ENCODE peak calls at places on chromosomes 2 and 18, in ten cellular contexts. A, F, I, Q, Z, P, V, T, C and D are unnamed samples.

GRCh38 chr2:10934979-10935350 is 23.2 kb downstream of the KCNF1 start:
- DNase-seq in A (no peak), F (no peak), I (no peak), Q (no peak), Z (no peak), P (peak), V (no peak), T (no peak), C (no peak), D (no peak)

GRCh38 chr18:9578306-9578705 is 36.1 kb downstream of the PPP4R1 start:
- DNase-seq in A (no peak), F (no peak), I (no peak), Q (no peak), Z (no peak), P (no peak), V (no peak), T (no peak), C (no peak), D (no peak)

GRCh38 chr2:241129086-241129871 is 20.0 kb downstream of the PASK start:
- DNase-seq in A (no peak), F (no peak), I (no peak), Q (no peak), Z (no peak), P (no peak), V (no peak), T (no peak), C (no peak), D (no peak)

GRCh38 chr2:128580988-128581848 is 262.6 kb upstream of the HS6ST1 start:
- DNase-seq in A (no peak), F (no peak), I (no peak), Q (no peak), Z (no peak), P (no peak), V (no peak), T (peak), C (no peak), D (no peak)

GRCh38 chr2:43174368-43175186 is 51.8 kb downstream of the ZFP36L2 start:
- DNase-seq in A (no peak), F (no peak), I (no peak), Q (no peak), Z (peak), P (no peak), V (no peak), T (no peak), C (no peak), D (no peak)

GRCh38 chr18:64409511-64409910 is 260.6 kb upstream of the LINC00305 start:
- DNase-seq in A (no peak), F (no peak), I (no peak), Q (peak), Z (no peak), P (no peak), V (no peak), T (no peak), C (no peak), D (no peak)

GRCh38 chr18:8839285-8839684 is 133.9 kb downstream of the MTCL1 start:
- DNase-seq in A (peak), F (peak), I (no peak), Q (no peak), Z (no peak), P (no peak), V (no peak), T (no peak), C (no peak), D (no peak)

GRCh38 chr2:98909381-98910211 is 26.4 kb downstream of the CRACDL start:
- DNase-seq in A (peak), F (no peak), I (peak), Q (peak), Z (no peak), P (peak), V (peak), T (peak), C (no peak), D (peak)

GRCh38 chr2:45856391-45857055 is 205.0 kb downstream of the PRKCE start:
- DNase-seq in A (no peak), F (no peak), I (no peak), Q (no peak), Z (no peak), P (no peak), V (no peak), T (no peak), C (no peak), D (no peak)

GRCh38 chr2:232348936-232349335 is 29.6 kb upstream of the ALPP start:
- DNase-seq in A (no peak), F (no peak), I (no peak), Q (no peak), Z (no peak), P (peak), V (no peak), T (no peak), C (no peak), D (no peak)

GRCh38 chr2:68320118-68320641 is 431 bp upstream of the CNRIP1 start:
- DNase-seq in A (peak), F (peak), I (no peak), Q (no peak), Z (no peak), P (peak), V (no peak), T (no peak), C (no peak), D (no peak)

GRCh38 chr18:60070631-60071030 is 170.8 kb downstream of the PMAIP1 start:
- DNase-seq in A (peak), F (no peak), I (no peak), Q (peak), Z (no peak), P (no peak), V (no peak), T (no peak), C (no peak), D (no peak)

GRCh38 chr18:61738042-61738441 is 154.8 kb downstream of the RNF152 start:
- DNase-seq in A (no peak), F (no peak), I (no peak), Q (no peak), Z (no peak), P (no peak), V (no peak), T (no peak), C (no peak), D (no peak)

GRCh38 chr2:240245706-240246105 is 105.2 kb upstream of the OTOS start:
- DNase-seq in A (no peak), F (no peak), I (no peak), Q (no peak), Z (no peak), P (no peak), V (peak), T (peak), C (no peak), D (no peak)

GRCh38 chr2:219344756-219345458 is 12.4 kb upstream of the RESP18 start:
- DNase-seq in A (peak), F (peak), I (no peak), Q (peak), Z (no peak), P (peak), V (no peak), T (peak), C (peak), D (no peak)

GRCh38 chr2:207770602-207771404 is 1.1 kb upstream of the FZD5 start:
- DNase-seq in A (no peak), F (peak), I (no peak), Q (no peak), Z (no peak), P (no peak), V (no peak), T (no peak), C (no peak), D (no peak)

GRCh38 chr2:72630767-72631166 is 195.1 kb downstream of the EXOC6B start:
- DNase-seq in A (no peak), F (no peak), I (no peak), Q (no peak), Z (no peak), P (no peak), V (no peak), T (no peak), C (no peak), D (no peak)

GRCh38 chr2:202237787-202238233 is 587 bp downstream of the SUMO1 start:
- DNase-seq in A (peak), F (peak), I (no peak), Q (peak), Z (no peak), P (no peak), V (no peak), T (no peak), C (peak), D (no peak)

GRCh38 chr2:31239842-31240198 is 5.9 kb downstream of the EHD3 start:
- DNase-seq in A (peak), F (peak), I (no peak), Q (peak), Z (no peak), P (no peak), V (peak), T (peak), C (no peak), D (no peak)

GRCh38 chr2:60857025-60857424 is 24.3 kb upstream of the REL start:
- DNase-seq in A (no peak), F (no peak), I (no peak), Q (no peak), Z (no peak), P (no peak), V (no peak), T (no peak), C (no peak), D (no peak)

GRCh38 chr2:72036595-72036994 is 111.1 kb downstream of the CYP26B1 start:
- DNase-seq in A (no peak), F (no peak), I (no peak), Q (no peak), Z (no peak), P (no peak), V (no peak), T (no peak), C (no peak), D (no peak)

GRCh38 chr2:95509408-95509807 is 24.9 kb upstream of the TRIM43B start:
- DNase-seq in A (no peak), F (no peak), I (no peak), Q (no peak), Z (no peak), P (no peak), V (no peak), T (no peak), C (no peak), D (no peak)

GRCh38 chr2:46828491-46829239 is 86.9 kb downstream of the MCFD2 start:
- DNase-seq in A (no peak), F (no peak), I (no peak), Q (no peak), Z (no peak), P (no peak), V (no peak), T (no peak), C (no peak), D (no peak)

GRCh38 chr18:73461780-73462059 is 593.9 kb upstream of the NETO1 start:
- DNase-seq in A (peak), F (no peak), I (no peak), Q (peak), Z (no peak), P (no peak), V (no peak), T (no peak), C (no peak), D (peak)

GRCh38 chr2:10620481-10620880 is 69.3 kb downstream of the NOL10 start:
- DNase-seq in A (peak), F (no peak), I (peak), Q (peak), Z (no peak), P (no peak), V (peak), T (no peak), C (no peak), D (no peak)

GRCh38 chr2:127581050-127581345 is 45.5 kb downstream of the MYO7B start:
- DNase-seq in A (no peak), F (no peak), I (no peak), Q (no peak), Z (no peak), P (no peak), V (no peak), T (peak), C (no peak), D (no peak)

GRCh38 chr2:12046641-12047040 is 300.2 kb downstream of the LPIN1 start:
- DNase-seq in A (peak), F (no peak), I (peak), Q (no peak), Z (no peak), P (no peak), V (no peak), T (no peak), C (no peak), D (no peak)

GRCh38 chr2:42095923-42096408 is 48.1 kb downstream of the PKDCC start:
- DNase-seq in A (peak), F (peak), I (peak), Q (peak), Z (peak), P (peak), V (peak), T (peak), C (peak), D (no peak)